ENCODE peak calls at places on chromosome 5, in seven cellular contexts. D is nephron progenitor cell, X is frontal cortex, V is NCI-H1048, C is breast epithelium, H is HCT116, U is left cardiac atrium. M is an unnamed sample.

GRCh38 chr5:38538161-38538560 is 18.3 kb downstream of the LIFR start:
- DNase-seq in C (no peak), V (no peak), X (no peak), D (no peak), H (no peak), U (no peak), M (no peak)

GRCh38 chr5:133707629-133708028 is 95.3 kb upstream of the FSTL4 start:
- DNase-seq in D (no peak), C (no peak), H (no peak), V (no peak), X (no peak), U (no peak), M (no peak)

GRCh38 chr5:135095052-135095715 is 61.2 kb upstream of the PITX1 start:
- DNase-seq in C (no peak), H (no peak), X (no peak), V (no peak), D (no peak), U (no peak), M (no peak)

GRCh38 chr5:137760294-137761019 is 6.3 kb upstream of the HNRNPA0 start:
- DNase-seq in C (no peak), H (no peak), D (no peak), V (no peak), X (no peak), U (no peak), M (no peak)

GRCh38 chr5:129945031-129945430 is 40.8 kb downstream of the CHSY3 start:
- DNase-seq in X (no peak), U (no peak), C (no peak), V (no peak), H (no peak), D (no peak), M (no peak)

GRCh38 chr5:17398439-17398838 is 99.6 kb upstream of the TAF11L2 start:
- DNase-seq in U (no peak), D (no peak), V (no peak), X (no peak), C (no peak), H (no peak), M (no peak)

GRCh38 chr5:131977212-131977604 is 31.7 kb upstream of the MEIKIN start:
- DNase-seq in D (no peak), U (no peak), H (no peak), X (no peak), C (no peak), V (no peak), M (no peak)

GRCh38 chr5:145473032-145473642 is 362.0 kb downstream of the PRELID2 start:
- DNase-seq in V (no peak), C (no peak), H (no peak), D (no peak), U (no peak), X (no peak), M (no peak)

GRCh38 chr5:172444110-172444510 is 10.2 kb downstream of the SH3PXD2B start:
- DNase-seq in U (no peak), V (no peak), H (no peak), X (no peak), D (no peak), C (no peak), M (no peak)

GRCh38 chr5:172973127-172973916 is 10.2 kb upstream of the ATP6V0E1 start:
- DNase-seq in V (no peak), U (no peak), D (no peak), C (no peak), H (no peak), X (no peak), M (no peak)

M was measured in thoracic aorta.